ENCODE peak calls at places on chromosome 20, in four cellular contexts. Y is HepG2, C is ascending aorta, E is GM23248. G is an unnamed sample.

GRCh38 chr20:2338702-2339101 is 42.0 kb upstream of the TGM6 start:
- DNase-seq in Y (no peak), C (no peak), E (no peak), G (no peak)

GRCh38 chr20:3759884-3760283 is 7.7 kb downstream of the ADISSP start:
- DNase-seq in Y (no peak), C (no peak), E (no peak), G (no peak)

GRCh38 chr20:44324343-44324742 is 12.5 kb upstream of the R3HDML start:
- DNase-seq in Y (no peak), C (no peak), E (peak; percentile 18), G (no peak)

GRCh38 chr20:50982372-50982771 is 23.8 kb downstream of the MOCS3 start:
- DNase-seq in Y (peak; percentile 37), C (no peak), E (peak; percentile 96), G (no peak)

GRCh38 chr20:46683939-46684750 is 5.1 kb downstream of the TP53RK start:
- DNase-seq in Y (no peak), C (peak; percentile 69), E (peak; percentile 85), G (no peak)

GRCh38 chr20:47024461-47024937 is 129.9 kb downstream of the EYA2 start:
- DNase-seq in Y (no peak), C (no peak), E (peak; percentile 35), G (no peak)

GRCh38 chr20:37669773-37670236 is 24.0 kb upstream of the CTNNBL1 start:
- DNase-seq in Y (no peak), C (no peak), E (no peak), G (no peak)

GRCh38 chr20:24723953-24724352 is 225.1 kb upstream of the CST7 start:
- DNase-seq in Y (no peak), C (no peak), E (no peak), G (no peak)

GRCh38 chr20:31767805-31768204 is 28.7 kb downstream of the TPX2 start:
- DNase-seq in Y (no peak), C (no peak), E (no peak), G (no peak)

GRCh38 chr20:12740647-12741046 is 268.1 kb upstream of the SPTLC3 start:
- DNase-seq in Y (no peak), C (no peak), E (no peak), G (no peak)

GRCh38 chr20:19072988-19073387 is 139.5 kb upstream of the SLC24A3 start:
- DNase-seq in Y (no peak), C (no peak), E (no peak), G (no peak)

GRCh38 chr20:59994697-59995122 is 36.5 kb downstream of the CDH26 start:
- DNase-seq in Y (no peak), C (no peak), E (peak; percentile 6), G (no peak)

GRCh38 chr20:24790746-24791283 is 158.3 kb upstream of the CST7 start:
- DNase-seq in Y (no peak), C (no peak), E (no peak), G (no peak)

GRCh38 chr20:19934792-19935491 is 82.2 kb upstream of the NAA20 start:
- DNase-seq in Y (no peak), C (peak; percentile 80), E (no peak), G (peak; percentile 61)

GRCh38 chr20:25470045-25470444 is 62.6 kb downstream of the GINS1 start:
- DNase-seq in Y (peak; percentile 57), C (no peak), E (peak; percentile 23), G (no peak)

GRCh38 chr20:23393999-23394775 is 27.1 kb downstream of the NAPB start:
- DNase-seq in Y (no peak), C (no peak), E (no peak), G (peak; percentile 59)

GRCh38 chr20:46145646-46146045 is 27.5 kb downstream of the CD40 start:
- DNase-seq in Y (no peak), C (no peak), E (no peak), G (no peak)

GRCh38 chr20:62313460-62314338 is 10.9 kb downstream of the ADRM1 start:
- DNase-seq in Y (no peak), C (no peak), E (no peak), G (no peak)

GRCh38 chr20:53942973-53943372 is 127.4 kb downstream of the BCAS1 start:
- DNase-seq in Y (peak; percentile 62), C (no peak), E (no peak), G (no peak)

GRCh38 chr20:43514062-43514971 is 6.8 kb downstream of the L3MBTL1 start:
- DNase-seq in Y (peak; percentile 100), C (peak; percentile 99), E (peak; percentile 80), G (peak; percentile 97)

GRCh38 chr20:7195704-7196103 is 428.2 kb downstream of the BMP2 start:
- DNase-seq in Y (no peak), C (no peak), E (peak; percentile 71), G (peak; percentile 36)

GRCh38 chr20:33279261-33279910 is 3.6 kb upstream of the BPIFB1 start:
- DNase-seq in Y (no peak), C (no peak), E (no peak), G (no peak)

GRCh38 chr20:967796-968742 is 34.0 kb downstream of the RSPO4 start:
- DNase-seq in Y (peak; percentile 58), C (no peak), E (peak; percentile 31), G (no peak)

GRCh38 chr20:61694666-61695065 is 371.0 kb downstream of the TAF4 start:
- DNase-seq in Y (no peak), C (no peak), E (no peak), G (no peak)

GRCh38 chr20:46347831-46348230 is 39.5 kb upstream of the CDH22 start:
- DNase-seq in Y (no peak), C (no peak), E (no peak), G (no peak)

GRCh38 chr20:6740096-6740495 is 27.4 kb upstream of the BMP2 start:
- DNase-seq in Y (no peak), C (no peak), E (no peak), G (no peak)

GRCh38 chr20:54112221-54112884 is 42.0 kb upstream of the BCAS1 start:
- DNase-seq in Y (no peak), C (no peak), E (peak; percentile 5), G (no peak)

GRCh38 chr20:20369353-20370086 is 1.6 kb downstream of the INSM1 start:
- DNase-seq in Y (no peak), C (no peak), E (no peak), G (no peak)

GRCh38 chr20:19609642-19610223 is 148.3 kb upstream of the RIN2 start:
- DNase-seq in Y (peak; percentile 98), C (no peak), E (no peak), G (no peak)

GRCh38 chr20:5703542-5704215 is 46.5 kb upstream of the SHLD1 start:
- DNase-seq in Y (no peak), C (no peak), E (no peak), G (no peak)

GRCh38 chr20:770691-771090 is 2.4 kb upstream of the SLC52A3 start:
- DNase-seq in Y (no peak), C (no peak), E (no peak), G (no peak)

GRCh38 chr20:61492065-61492464 is 240.0 kb downstream of the CDH4 start:
- DNase-seq in Y (no peak), C (no peak), E (no peak), G (no peak)

GRCh38 chr20:6733965-6734364 is 33.5 kb upstream of the BMP2 start:
- DNase-seq in Y (no peak), C (no peak), E (no peak), G (no peak)

GRCh38 chr20:25567286-25567685 is 18.0 kb downstream of the NINL start:
- DNase-seq in Y (no peak), C (no peak), E (no peak), G (no peak)

GRCh38 chr20:41249371-41249770 is 68.2 kb downstream of the ZHX3 start:
- DNase-seq in Y (no peak), C (peak; percentile 93), E (peak; percentile 93), G (peak; percentile 50)

GRCh38 chr20:10540636-10541493 is 105.8 kb downstream of the SLX4IP start:
- DNase-seq in Y (peak; percentile 99), C (no peak), E (peak; percentile 86), G (no peak)

GRCh38 chr20:10539818-10540553 is 104.9 kb downstream of the SLX4IP start:
- DNase-seq in Y (no peak), C (no peak), E (no peak), G (no peak)

GRCh38 chr20:10538768-10539167 is 103.7 kb downstream of the SLX4IP start:
- DNase-seq in Y (no peak), C (no peak), E (no peak), G (no peak)

GRCh38 chr20:10536531-10536930 is 101.4 kb downstream of the SLX4IP start:
- DNase-seq in Y (peak; percentile 61), C (no peak), E (no peak), G (no peak)

DNA sequence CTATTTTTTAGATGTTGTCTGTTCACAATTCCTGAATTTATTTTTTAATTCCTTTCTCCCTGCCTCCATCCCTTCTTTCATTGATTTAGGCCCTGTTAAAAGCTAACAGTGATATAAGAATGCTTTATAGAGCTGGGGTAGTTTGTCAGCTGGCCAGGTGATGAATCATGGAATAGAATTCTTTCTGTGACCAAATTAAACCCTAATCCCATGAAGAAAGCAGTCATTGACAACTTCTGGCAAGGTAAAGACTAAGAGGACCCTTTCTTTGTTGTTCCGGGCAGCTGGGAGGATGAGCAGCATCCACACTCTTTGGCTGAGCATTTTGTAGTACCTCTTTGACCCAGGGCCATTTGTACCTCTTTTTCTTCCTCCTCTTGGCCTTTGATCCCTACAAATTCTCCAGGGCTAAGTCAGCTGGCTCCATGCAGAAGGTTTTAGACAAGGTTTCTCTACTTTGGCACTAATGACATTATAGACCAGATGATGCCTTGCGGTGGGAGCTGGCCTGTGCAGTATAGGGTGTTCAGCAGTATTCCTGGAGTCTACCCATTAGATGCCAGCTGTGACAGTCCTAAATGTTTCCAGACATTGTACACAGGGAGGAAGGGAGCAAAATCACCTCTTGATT is 102.9 kb downstream of the SLX4IP start:
- DNase-seq in Y (no peak), C (no peak), E (peak; percentile 55), G (no peak)
- H3K4me1 ChIP-seq in Y (peaks cover 77% of the 10 kb centered on the region), C (peaks cover 3% of the 10 kb centered on the region), E (peaks cover 37% of the 10 kb centered on the region), G (no peaks in the 10 kb centered on the region)

GRCh38 chr20:38872491-38873049 is 53.6 kb upstream of the FAM83D start:
- DNase-seq in Y (no peak), C (no peak), E (no peak), G (no peak)
- H3K4me1 ChIP-seq in Y (peaks cover 7% of the 10 kb centered on the region), C (no peaks in the 10 kb centered on the region), E (no peaks in the 10 kb centered on the region), G (peaks cover 8% of the 10 kb centered on the region)

GRCh38 chr20:48761914-48762313 is 65.9 kb downstream of the PREX1 start:
- DNase-seq in Y (no peak), C (no peak), E (no peak), G (no peak)
- H3K4me1 ChIP-seq in Y (no peaks in the 10 kb centered on the region), C (peaks cover 20% of the 10 kb centered on the region), E (no peaks in the 10 kb centered on the region), G (peaks cover 5% of the 10 kb centered on the region)

DNA sequence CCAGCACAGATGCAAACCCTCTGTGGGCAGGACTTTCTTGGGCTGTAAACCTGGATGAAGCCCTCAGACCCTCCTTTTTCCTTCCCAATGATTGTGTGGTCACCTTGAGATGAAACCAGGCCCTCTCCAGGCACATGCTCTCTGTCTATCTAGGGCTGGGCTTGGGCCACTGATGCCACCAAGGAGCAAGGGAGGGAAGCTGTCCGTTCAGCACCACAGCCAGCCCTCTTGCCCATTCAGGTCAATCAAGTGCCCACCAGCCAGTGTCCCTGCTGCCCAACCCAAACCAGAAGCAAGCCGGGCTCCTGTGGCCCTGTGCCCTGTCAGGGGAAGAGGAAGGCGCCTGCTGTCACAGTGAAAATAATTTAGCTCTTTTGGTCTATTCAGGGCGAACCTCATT is 8.0 kb downstream of the STMN3 start:
- DNase-seq in Y (no peak), C (no peak), E (no peak), G (no peak)
- H3K4me1 ChIP-seq in Y (peaks cover 15% of the 10 kb centered on the region), C (peaks cover 6% of the 10 kb centered on the region), E (no peaks in the 10 kb centered on the region), G (peaks cover 9% of the 10 kb centered on the region)